ENCODE peak calls at places on chromosomes 11 and 22, in seven cellular contexts. O, P, E, T, R, X and J are unnamed samples.

GRCh38 chr11:96869207-96869606 is 479.4 kb downstream of the JRKL start:
- DNase-seq in O (no peak), P (no peak), E (no peak), T (peak; percentile 31), R (no peak), X (no peak), J (no peak)

GRCh38 chr11:101707477-101707876 is 123.7 kb upstream of the TRPC6 start:
- DNase-seq in O (no peak), P (no peak), E (no peak), T (no peak), R (no peak), X (no peak), J (no peak)

GRCh38 chr11:704189-704798 is 1.7 kb upstream of the EPS8L2 start:
- DNase-seq in O (no peak), P (no peak), E (no peak), T (no peak), R (no peak), X (no peak), J (no peak)

GRCh38 chr22:30094804-30095203 is 14.5 kb downstream of the HORMAD2 start:
- DNase-seq in O (no peak), P (no peak), E (no peak), T (no peak), R (no peak), X (no peak), J (no peak)

GRCh38 chr11:123391646-123392348 is 38.3 kb upstream of the GRAMD1B start:
- DNase-seq in O (no peak), P (no peak), E (peak; percentile 6), T (no peak), R (no peak), X (no peak), J (no peak)

GRCh38 chr11:74720596-74721478 is 10.4 kb downstream of the CHRDL2 start:
- DNase-seq in O (no peak), P (peak; percentile 82), E (no peak), T (no peak), R (no peak), X (no peak), J (no peak)

GRCh38 chr11:126459691-126460404 is 104.4 kb downstream of the ST3GAL4 start:
- DNase-seq in O (no peak), P (no peak), E (no peak), T (no peak), R (peak; percentile 77), X (no peak), J (no peak)

GRCh38 chr22:39246217-39246616 is 1.4 kb upstream of the PDGFB start:
- DNase-seq in O (no peak), P (no peak), E (no peak), T (no peak), R (no peak), X (no peak), J (no peak)